ENCODE peak calls at places on chromosomes 2 and 18, in six cellular contexts. P is activated T-cell treated with anti-CD3 and anti-CD28 coated beads for 1 hour; L is neural crest cell; F is natural killer cell treated with Interleukin-12 subunit alpha and Interleukin-12 subunit beta and Interleukin-15 and Interleukin-18, amount 100 ng/mL, for 72 hours; N is posterior cingulate gyrus; S is NCI-H446. G is an unnamed sample.

GRCh38 chr18:76498064-76498463 is 3.0 kb upstream of the ZNF516 start:
- DNase-seq in L (no peak), F (no peak), S (no peak), N (no peak), P (no peak), G (no peak)

GRCh38 chr2:166419616-166419934 is 43.8 kb upstream of the SCN9A start:
- DNase-seq in P (no peak), S (peak), L (no peak), F (no peak), N (no peak), G (no peak)

GRCh38 chr2:150695441-150696135 is 208.1 kb upstream of the RND3 start:
- DNase-seq in N (no peak), F (no peak), P (no peak), S (no peak), L (no peak), G (no peak)

GRCh38 chr18:42548493-42548892 is 567.0 kb downstream of the RIT2 start:
- DNase-seq in P (no peak), S (no peak), F (no peak), L (no peak), N (no peak), G (no peak)

GRCh38 chr2:217597681-217598080 is 405.1 kb downstream of the TNS1 start:
- DNase-seq in S (no peak), P (no peak), L (no peak), N (no peak), F (no peak), G (no peak)

GRCh38 chr2:169828141-169828811 is 1.0 kb downstream of the UBR3 start:
- DNase-seq in P (peak), N (no peak), L (peak), S (no peak), F (peak), G (peak)

GRCh38 chr2:217935901-217936684 is 66.7 kb downstream of the TNS1 start:
- DNase-seq in S (no peak), N (no peak), F (no peak), P (no peak), L (no peak), G (peak)

GRCh38 chr2:231334179-231334930 is 61.2 kb upstream of the B3GNT7 start:
- DNase-seq in P (no peak), L (no peak), N (no peak), F (peak), S (no peak), G (no peak)

GRCh38 chr2:8036366-8036765 is 645.5 kb upstream of the ID2 start:
- DNase-seq in L (no peak), F (no peak), S (no peak), P (no peak), N (no peak), G (no peak)

GRCh38 chr2:111185496-111186022 is 64.8 kb downstream of the BCL2L11 start:
- DNase-seq in F (no peak), N (no peak), P (no peak), S (no peak), L (no peak), G (no peak)

GRCh38 chr2:140186201-140186775 is 1406.1 kb upstream of the NXPH2 start:
- DNase-seq in P (no peak), F (no peak), S (no peak), N (no peak), L (no peak), G (no peak)

GRCh38 chr2:225008179-225008829 is 34.0 kb downstream of the DOCK10 start:
- DNase-seq in F (no peak), L (no peak), S (no peak), P (no peak), N (no peak), G (no peak)

GRCh38 chr18:2687390-2688001 is 32.0 kb downstream of the SMCHD1 start:
- DNase-seq in F (no peak), L (no peak), P (no peak), S (no peak), N (no peak), G (no peak)

GRCh38 chr2:134634054-134634630 is 84.7 kb downstream of the TMEM163 start:
- DNase-seq in F (no peak), S (no peak), N (no peak), L (no peak), P (no peak), G (no peak)

GRCh38 chr2:85326946-85327756 is 638 bp downstream of the TGOLN2 start:
- DNase-seq in F (peak), S (no peak), P (peak), L (peak), N (no peak), G (no peak)

GRCh38 chr2:177313162-177313781 is 48.7 kb upstream of the NFE2L2 start:
- DNase-seq in N (no peak), L (no peak), S (no peak), P (no peak), F (no peak), G (no peak)